ENCODE peak calls at places on chromosomes 6 and 20, in seven cellular contexts. T is Kasumi-1; V is endothelial cell; Z is CD8-positive, alpha-beta memory T cell; I is hippocampal formation; C is right cardiac atrium; G is AML-193. R is an unnamed sample.

GRCh38 chr6:118708055-118708454 is 56.7 kb upstream of the CEP85L start:
- DNase-seq in T (no peak), I (no peak), G (no peak), C (no peak), Z (no peak), V (no peak), R (peak; percentile 19)

GRCh38 chr6:117545161-117545595 is 57.1 kb downstream of the GOPC start:
- DNase-seq in T (no peak), I (no peak), Z (no peak), V (no peak), G (no peak), C (no peak), R (no peak)

GRCh38 chr20:5841492-5841891 is 91.3 kb downstream of the SHLD1 start:
- DNase-seq in T (no peak), G (no peak), Z (no peak), I (no peak), C (no peak), V (no peak), R (no peak)

GRCh38 chr20:63534831-63535651 is 2.1 kb downstream of the PTK6 start:
- DNase-seq in G (no peak), V (peak; percentile 5), Z (no peak), I (no peak), T (no peak), C (peak; percentile 24), R (no peak)

GRCh38 chr20:63319164-63320040 is 26.4 kb downstream of the COL20A1 start:
- DNase-seq in Z (no peak), C (no peak), T (no peak), G (no peak), I (no peak), V (no peak), R (no peak)

GRCh38 chr6:110874880-110875547 is 429 bp downstream of the AMD1 start:
- DNase-seq in Z (peak; percentile 37), G (no peak), I (no peak), V (peak; percentile 45), T (no peak), C (peak; percentile 20), R (peak; percentile 43)

GRCh38 chr6:160139420-160139851 is 17.8 kb downstream of the SLC22A1 start:
- DNase-seq in T (no peak), Z (no peak), G (no peak), I (no peak), V (no peak), C (no peak), R (no peak)

GRCh38 chr20:36629719-36630340 is 16.2 kb downstream of the SLA2 start:
- DNase-seq in G (peak; percentile 28), Z (peak; percentile 31), C (no peak), I (no peak), T (peak; percentile 73), V (peak; percentile 18), R (no peak)

GRCh38 chr6:128515550-128516513 is 4.6 kb downstream of the PTPRK start:
- DNase-seq in V (no peak), I (no peak), C (no peak), Z (no peak), T (no peak), G (no peak), R (no peak)

GRCh38 chr20:33917813-33918525 is 75.7 kb upstream of the RALY start:
- DNase-seq in T (no peak), V (no peak), I (no peak), G (no peak), Z (no peak), C (peak; percentile 41), R (no peak)

GRCh38 chr6:23329091-23329490 is 759.7 kb downstream of the HDGFL1 start:
- DNase-seq in Z (no peak), C (no peak), G (no peak), T (no peak), I (no peak), V (no peak), R (no peak)

GRCh38 chr6:142867988-142868818 is 76.8 kb downstream of the HIVEP2 start:
- DNase-seq in C (no peak), T (no peak), I (no peak), G (no peak), V (no peak), Z (no peak), R (no peak)

GRCh38 chr6:36418558-36418957 is 24.1 kb downstream of the PXT1 start:
- DNase-seq in G (no peak), Z (no peak), V (no peak), C (no peak), I (no peak), T (no peak), R (no peak)

GRCh38 chr20:42380287-42380686 is 762.1 kb upstream of the CHD6 start:
- DNase-seq in Z (no peak), G (no peak), I (peak; percentile 3), T (no peak), C (no peak), V (no peak), R (no peak)

GRCh38 chr6:111943723-111944122 is 70.5 kb upstream of the FYN start:
- DNase-seq in I (no peak), T (no peak), V (no peak), C (no peak), G (no peak), Z (no peak), R (no peak)

GRCh38 chr6:27388293-27389197 is at the start of gene ZNF391:
- DNase-seq in V (peak; percentile 79), G (peak; percentile 89), C (peak; percentile 80), I (peak; percentile 73), T (peak; percentile 89), Z (peak; percentile 23), R (peak; percentile 56)

GRCh38 chr6:29553268-29554057 is 6.1 kb downstream of the UBD start:
- DNase-seq in Z (no peak), G (no peak), T (no peak), C (peak; percentile 86), V (peak; percentile 71), I (no peak), R (no peak)

GRCh38 chr6:138454976-138455706 is 44.2 kb downstream of the NHSL1 start:
- DNase-seq in G (no peak), C (no peak), V (no peak), I (no peak), T (no peak), Z (peak; percentile 16), R (peak; percentile 48)

GRCh38 chr6:3259491-3259958 is 778 bp downstream of the PSMG4 start:
- DNase-seq in G (peak; percentile 44), I (no peak), V (peak; percentile 33), C (peak; percentile 49), Z (no peak), T (peak; percentile 53), R (no peak)

GRCh38 chr6:107870379-107870778 is 46.3 kb upstream of the SCML4 start:
- DNase-seq in T (no peak), G (no peak), I (no peak), Z (no peak), C (no peak), V (no peak), R (no peak)

GRCh38 chr20:38704136-38704535 is 20.1 kb upstream of the SLC32A1 start:
- DNase-seq in C (no peak), T (no peak), Z (no peak), G (no peak), V (no peak), I (no peak), R (no peak)

GRCh38 chr6:43377710-43378229 is 8.3 kb upstream of the ZNF318 start:
- DNase-seq in T (no peak), I (no peak), C (no peak), G (no peak), Z (no peak), V (no peak), R (no peak)

GRCh38 chr20:57451759-57452661 is 60.8 kb downstream of the RBM38 start:
- DNase-seq in C (no peak), V (no peak), G (peak; percentile 77), I (no peak), T (peak; percentile 86), Z (no peak), R (no peak)

GRCh38 chr6:52394251-52394666 is 25.9 kb upstream of the EFHC1 start:
- DNase-seq in Z (no peak), T (no peak), C (no peak), V (no peak), I (no peak), G (no peak), R (no peak)

GRCh38 chr6:137882225-137882961 is 15.3 kb downstream of the TNFAIP3 start:
- DNase-seq in C (no peak), T (peak; percentile 60), Z (no peak), G (peak; percentile 80), I (no peak), V (no peak), R (no peak)

GRCh38 chr6:15524736-15525401 is 138.0 kb downstream of the DTNBP1 start:
- DNase-seq in T (no peak), C (no peak), V (no peak), G (no peak), I (no peak), Z (no peak), R (no peak)

GRCh38 chr6:43823879-43824740 is 54.1 kb downstream of the VEGFA start:
- DNase-seq in G (peak; percentile 47), T (peak; percentile 82), C (no peak), Z (no peak), I (no peak), V (no peak), R (no peak)

GRCh38 chr6:107488174-107488874 is 1.6 kb upstream of the SOBP start:
- DNase-seq in C (no peak), I (no peak), V (no peak), T (no peak), G (no peak), Z (no peak), R (no peak)

GRCh38 chr6:149851461-149851860 is 12.7 kb downstream of the LRP11 start:
- DNase-seq in I (no peak), Z (no peak), T (no peak), G (no peak), C (no peak), V (no peak), R (no peak)

GRCh38 chr20:60993647-60994046 is 258.4 kb upstream of the CDH4 start:
- DNase-seq in V (peak; percentile 10), G (no peak), I (no peak), Z (no peak), C (no peak), T (no peak), R (no peak)

GRCh38 chr20:57715268-57715904 is 5.6 kb upstream of the PMEPA1 start:
- DNase-seq in T (no peak), C (no peak), Z (no peak), I (no peak), V (no peak), G (no peak), R (no peak)

GRCh38 chr20:24406761-24407550 is 62.5 kb upstream of the SYNDIG1 start:
- DNase-seq in T (no peak), V (no peak), Z (no peak), C (no peak), G (no peak), I (no peak), R (no peak)

GRCh38 chr6:35238843-35239289 is 20.7 kb upstream of the ZNF76 start:
- DNase-seq in V (no peak), G (no peak), Z (no peak), I (no peak), T (peak; percentile 19), C (peak; percentile 79), R (no peak)

GRCh38 chr20:51442602-51443001 is 99.9 kb downstream of the NFATC2 start:
- DNase-seq in C (no peak), V (no peak), Z (no peak), G (no peak), I (no peak), T (no peak), R (no peak)

GRCh38 chr6:150418825-150419594 is 50.2 kb downstream of the IYD start:
- DNase-seq in G (peak; percentile 15), V (peak; percentile 73), I (peak; percentile 48), C (peak; percentile 80), Z (peak; percentile 38), T (peak; percentile 64), R (peak; percentile 26)

GRCh38 chr20:667351-668034 is 8.1 kb downstream of the SCRT2 start:
- DNase-seq in T (peak; percentile 64), V (peak; percentile 78), Z (peak; percentile 49), G (peak; percentile 18), I (no peak), C (peak; percentile 50), R (peak; percentile 49)

GRCh38 chr6:169500688-169501087 is 201.1 kb downstream of the WDR27 start:
- DNase-seq in V (no peak), C (no peak), Z (no peak), T (no peak), I (no peak), G (no peak), R (no peak)